ENCODE peak calls at places on chromosomes 12 and 14, in five cellular contexts. L, X, B, S and P are unnamed samples.

GRCh38 chr12:6330192-6330591 is 11.7 kb downstream of the TNFRSF1A start:
- ATAC-seq in L (no peak), X (no peak), B (no peak), S (no peak), P (no peak)

GRCh38 chr12:70353780-70354640 is 12.1 kb upstream of the KCNMB4 start:
- ATAC-seq in L (no peak), X (no peak), B (no peak), S (no peak), P (no peak)

GRCh38 chr12:104399750-104400612 is 56.8 kb upstream of the CHST11 start:
- ATAC-seq in L (no peak), X (no peak), B (no peak), S (no peak), P (no peak)

GRCh38 chr12:95852133-95852532 is 6.6 kb upstream of the SNRPF start:
- ATAC-seq in L (no peak), X (no peak), B (no peak), S (no peak), P (no peak)

GRCh38 chr12:129790930-129791329 is 112.9 kb downstream of the TMEM132D start:
- ATAC-seq in L (no peak), X (no peak), B (no peak), S (no peak), P (no peak)

GRCh38 chr12:19491863-19492262 is 52.6 kb downstream of the AEBP2 start:
- ATAC-seq in L (no peak), X (no peak), B (no peak), S (no peak), P (no peak)

GRCh38 chr12:96193725-96194571 is at the start of gene ELK3:
- ATAC-seq in L (peak), X (peak), B (peak), S (peak), P (peak)

GRCh38 chr12:9331218-9331626 is 123.0 kb upstream of the PZP start:
- ATAC-seq in L (peak), X (peak), B (peak), S (peak), P (peak)

GRCh38 chr12:109595321-109595902 is 21.8 kb downstream of the MVK start:
- ATAC-seq in L (no peak), X (no peak), B (peak), S (peak), P (no peak)

GRCh38 chr12:29762637-29763300 is 21.0 kb downstream of the TMTC1 start:
- ATAC-seq in L (no peak), X (peak), B (no peak), S (no peak), P (peak)

GRCh38 chr14:67853748-67854147 is 34.2 kb downstream of the RAD51B start:
- ATAC-seq in L (no peak), X (no peak), B (no peak), S (no peak), P (no peak)

GRCh38 chr14:74947353-74948227 is 7.8 kb downstream of the PGF start:
- ATAC-seq in L (no peak), X (no peak), B (no peak), S (no peak), P (no peak)

GRCh38 chr14:58166005-58166983 is 14.3 kb upstream of the ARMH4 start:
- ATAC-seq in L (peak), X (peak), B (peak), S (peak), P (peak)

GRCh38 chr14:33480589-33481184 is 470.2 kb downstream of the EGLN3 start:
- ATAC-seq in L (no peak), X (no peak), B (no peak), S (no peak), P (no peak)

GRCh38 chr14:71703477-71703876 is 228.8 kb upstream of the RGS6 start:
- ATAC-seq in L (no peak), X (no peak), B (no peak), S (no peak), P (no peak)

GRCh38 chr14:67392123-67392522 is 19.8 kb downstream of the PLEK2 start:
- ATAC-seq in L (no peak), X (no peak), B (no peak), S (no peak), P (peak)

GRCh38 chr12:116160196-116160595 is 117.3 kb downstream of the MED13L start:
- ATAC-seq in L (peak), X (no peak), B (no peak), S (no peak), P (peak)

GRCh38 chr14:103316723-103317122 is 17.3 kb upstream of the EIF5 start:
- ATAC-seq in L (no peak), X (no peak), B (no peak), S (no peak), P (no peak)

GRCh38 chr12:19561411-19561961 is 122.2 kb downstream of the AEBP2 start:
- ATAC-seq in L (no peak), X (no peak), B (no peak), S (peak), P (no peak)

GRCh38 chr12:40107803-40108620 is 2.1 kb upstream of the SLC2A13 start:
- ATAC-seq in L (no peak), X (no peak), B (no peak), S (no peak), P (no peak)

GRCh38 chr14:74904623-74905503 is 18.2 kb downstream of the RPS6KL1 start:
- ATAC-seq in L (no peak), X (no peak), B (no peak), S (no peak), P (no peak)

GRCh38 chr12:26091837-26092236 is 33.0 kb downstream of the BHLHE41 start:
- ATAC-seq in L (no peak), X (no peak), B (no peak), S (no peak), P (no peak)

GRCh38 chr12:109428038-109428629 is 49.0 kb downstream of the KCTD10 start:
- ATAC-seq in L (peak), X (peak), B (peak), S (peak), P (peak)

GRCh38 chr12:92989715-92990484 is 60.8 kb upstream of the EEA1 start:
- ATAC-seq in L (no peak), X (no peak), B (peak), S (no peak), P (no peak)

GRCh38 chr12:81644503-81644902 is 114.6 kb downstream of the PPFIA2 start:
- ATAC-seq in L (peak), X (no peak), B (no peak), S (peak), P (no peak)

GRCh38 chr12:20588057-20588456 is 107.1 kb upstream of the SLCO1C1 start:
- ATAC-seq in L (no peak), X (no peak), B (no peak), S (no peak), P (no peak)